ENCODE peak calls at places on chromosomes 12 and 14, in six cellular contexts. V is heart left ventricle, N is HCT116, R is foreskin keratinocyte, Y is Peyer's patch, D is pancreas. Z is an unnamed sample.
A peak's percentile ranks its signal among the peaks of the same experiment; 100 is the strongest.

GRCh38 chr14:96592591-96593388 is 90.6 kb downstream of the PAPOLA start:
- DNase-seq in V (peak; percentile 53), N (no peak), R (peak; percentile 22), Y (peak; percentile 22), D (peak; percentile 45), Z (no peak)

GRCh38 chr12:76308866-76309265 is 39.3 kb downstream of the BBS10 start:
- DNase-seq in V (no peak), N (no peak), R (no peak), Y (no peak), D (no peak), Z (no peak)

GRCh38 chr14:58633831-58634230 is 3.9 kb upstream of the DACT1 start:
- DNase-seq in V (no peak), N (no peak), R (no peak), Y (no peak), D (no peak), Z (no peak)

GRCh38 chr12:28424965-28425364 is 234.7 kb downstream of the CCDC91 start:
- DNase-seq in V (peak; percentile 28), N (no peak), R (no peak), Y (no peak), D (peak; percentile 12), Z (no peak)

GRCh38 chr12:111102062-111102735 is 181.8 kb upstream of the MYL2 start:
- DNase-seq in V (no peak), N (no peak), R (peak; percentile 50), Y (no peak), D (no peak), Z (no peak)

GRCh38 chr14:102028733-102029132 is 58.1 kb downstream of the HSP90AA1 start:
- DNase-seq in V (no peak), N (no peak), R (peak; percentile 84), Y (no peak), D (no peak), Z (no peak)

GRCh38 chr12:109115404-109115757 is 1.0 kb upstream of the ACACB start:
- DNase-seq in V (no peak), N (no peak), R (no peak), Y (no peak), D (no peak), Z (no peak)

GRCh38 chr14:34072401-34072800 is 121.5 kb upstream of the EGLN3 start:
- DNase-seq in V (no peak), N (no peak), R (no peak), Y (no peak), D (no peak), Z (no peak)

GRCh38 chr12:132501189-132501940 is 11.4 kb downstream of the FBRSL1 start:
- DNase-seq in V (no peak), N (no peak), R (no peak), Y (no peak), D (no peak), Z (no peak)
- H3K4me1 ChIP-seq in V (peaks cover 73% of the 10 kb centered on the region), N (peaks cover 27% of the 10 kb centered on the region), R (no peaks in the 10 kb centered on the region), Y (peaks cover 58% of the 10 kb centered on the region), D (peaks cover 84% of the 10 kb centered on the region), Z (peaks cover 100% of the 10 kb centered on the region)

GRCh38 chr14:22556021-22556989 is 32.7 kb downstream of the DAD1 start:
- DNase-seq in V (no peak), N (no peak), R (peak; percentile 99), Y (peak; percentile 99), D (no peak), Z (no peak)

GRCh38 chr14:22557846-22558220 is 31.2 kb downstream of the DAD1 start:
- DNase-seq in V (no peak), N (no peak), R (no peak), Y (peak; percentile 12), D (no peak), Z (no peak)

GRCh38 chr14:22555573-22556011 is 33.4 kb downstream of the DAD1 start:
- DNase-seq in V (no peak), N (no peak), R (peak; percentile 79), Y (no peak), D (no peak), Z (no peak)

GRCh38 chr14:22558221-22558913 is 30.7 kb downstream of the DAD1 start:
- DNase-seq in V (no peak), N (no peak), R (no peak), Y (peak; percentile 63), D (no peak), Z (no peak)

DNA sequence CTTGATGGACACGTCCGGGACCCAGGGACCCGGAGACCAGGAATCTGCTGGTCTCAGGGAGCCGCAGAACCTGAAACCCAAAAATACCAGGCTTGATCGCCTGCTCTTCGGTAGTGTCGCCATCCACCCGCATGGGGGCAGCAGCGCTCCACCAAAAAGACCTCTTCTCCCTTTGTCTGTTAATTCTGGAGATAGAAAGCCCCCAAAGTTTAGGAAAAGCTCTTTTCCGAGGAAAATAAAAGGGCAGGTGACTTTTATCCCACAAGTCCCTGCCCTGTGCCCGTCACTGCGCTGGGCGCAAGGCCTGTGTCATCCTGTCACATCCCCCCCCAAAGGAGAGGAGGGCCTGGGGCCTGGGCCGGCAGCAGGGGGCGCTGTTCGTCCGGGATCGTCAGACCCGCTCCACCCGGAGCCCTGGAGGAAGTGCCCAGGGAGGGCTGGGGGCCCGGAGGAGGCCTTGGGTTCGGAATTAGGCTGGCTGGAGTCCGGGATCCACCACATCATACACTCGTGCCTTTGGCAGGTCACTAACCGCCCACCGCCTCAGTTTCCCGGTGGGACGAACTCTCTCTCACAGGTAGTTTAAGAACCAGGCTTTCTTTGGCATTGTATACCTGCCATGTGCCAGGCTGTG is 31.9 kb downstream of the DAD1 start:
- DNase-seq in V (peak; percentile 76), N (peak; percentile 48), R (peak; percentile 81), Y (peak; percentile 84), D (peak; percentile 87), Z (peak; percentile 72)
- H3K4me1 ChIP-seq in V (peaks cover 16% of the 10 kb centered on the region), N (peaks cover 24% of the 10 kb centered on the region), R (peaks cover 14% of the 10 kb centered on the region), Y (peaks cover 34% of the 10 kb centered on the region), D (peaks cover 19% of the 10 kb centered on the region), Z (peaks cover 41% of the 10 kb centered on the region)

GRCh38 chr12:92035477-92035876 is 110.2 kb downstream of the BTG1 start:
- DNase-seq in V (no peak), N (no peak), R (no peak), Y (no peak), D (no peak), Z (no peak)
- H3K4me1 ChIP-seq in V (peaks cover 8% of the 10 kb centered on the region), N (peaks cover 8% of the 10 kb centered on the region), R (peaks cover 29% of the 10 kb centered on the region), Y (peaks cover 4% of the 10 kb centered on the region), D (peaks cover 24% of the 10 kb centered on the region), Z (no peaks in the 10 kb centered on the region)

GRCh38 chr12:123064885-123065619 is 84.6 kb downstream of the ARL6IP4 start:
- DNase-seq in V (no peak), N (no peak), R (no peak), Y (no peak), D (no peak), Z (no peak)
- H3K4me1 ChIP-seq in V (peaks cover 52% of the 10 kb centered on the region), N (peaks cover 31% of the 10 kb centered on the region), R (peaks cover 15% of the 10 kb centered on the region), Y (peaks cover 5% of the 10 kb centered on the region), D (peaks cover 26% of the 10 kb centered on the region), Z (no peaks in the 10 kb centered on the region)

GRCh38 chr12:1977109-1977508 is 27.1 kb downstream of the DCP1B start:
- DNase-seq in V (no peak), N (no peak), R (no peak), Y (no peak), D (no peak), Z (no peak)
- H3K4me1 ChIP-seq in V (peaks cover 3% of the 10 kb centered on the region), N (no peaks in the 10 kb centered on the region), R (no peaks in the 10 kb centered on the region), Y (no peaks in the 10 kb centered on the region), D (peaks cover 4% of the 10 kb centered on the region), Z (no peaks in the 10 kb centered on the region)

Z was measured in right atrium auricular region.